ENCODE peak calls at places on chromosomes 5 and 9, in six cellular contexts. N is astrocyte of the spinal cord, O is osteocyte, I is HCT116, L is iris pigment epithelial cell, U is fibroblast of lung. R is an unnamed sample.

GRCh38 chr5:96729156-96729555 is 67.0 kb downstream of the CAST start:
- DNase-seq in N (no peak), O (no peak), I (no peak), L (no peak), U (peak), R (no peak)

GRCh38 chr9:115838417-115838816 is 315.2 kb upstream of the PAPPA start:
- DNase-seq in N (no peak), O (no peak), I (no peak), L (no peak), U (no peak), R (no peak)

GRCh38 chr5:88952344-88952743 is 69.4 kb upstream of the MEF2C start:
- DNase-seq in N (peak), O (no peak), I (peak), L (no peak), U (peak), R (no peak)

GRCh38 chr9:87427851-87428506 is 69.7 kb upstream of the DAPK1 start:
- DNase-seq in N (no peak), O (no peak), I (peak), L (no peak), U (no peak), R (no peak)

GRCh38 chr9:134375430-134376385 is 49.5 kb downstream of the RXRA start:
- DNase-seq in N (peak), O (peak), I (no peak), L (peak), U (peak), R (no peak)

GRCh38 chr5:104016650-104017049 is 454.1 kb upstream of the NUDT12 start:
- DNase-seq in N (peak), O (no peak), I (no peak), L (peak), U (peak), R (no peak)

GRCh38 chr5:138601444-138601843 is 26.2 kb upstream of the HSPA9 start:
- DNase-seq in N (peak), O (no peak), I (no peak), L (peak), U (peak), R (no peak)

GRCh38 chr5:14364096-14364495 is 217.5 kb upstream of the OTULINL start:
- DNase-seq in N (no peak), O (no peak), I (no peak), L (no peak), U (peak), R (peak)

GRCh38 chr9:101495810-101496209 is 37.8 kb upstream of the RNF20 start:
- DNase-seq in N (peak), O (no peak), I (no peak), L (peak), U (peak), R (no peak)

GRCh38 chr5:96243862-96244261 is 189.2 kb downstream of the PCSK1 start:
- DNase-seq in N (no peak), O (no peak), I (no peak), L (no peak), U (no peak), R (no peak)

GRCh38 chr9:31597977-31598376 is 786.5 kb upstream of the ACO1 start:
- DNase-seq in N (peak), O (no peak), I (peak), L (peak), U (no peak), R (peak)

GRCh38 chr9:21028476-21028875 is 3.0 kb downstream of the HACD4 start:
- DNase-seq in N (peak), O (no peak), I (no peak), L (no peak), U (peak), R (no peak)

GRCh38 chr9:19174127-19174921 is 47.0 kb upstream of the PLIN2 start:
- DNase-seq in N (peak), O (peak), I (peak), L (peak), U (peak), R (peak)

GRCh38 chr9:132474253-132474652 is 64.2 kb downstream of the CFAP77 start:
- DNase-seq in N (no peak), O (no peak), I (no peak), L (peak), U (no peak), R (no peak)

GRCh38 chr5:135826994-135827671 is 7.3 kb upstream of the SLC25A48 start:
- DNase-seq in N (no peak), O (peak), I (no peak), L (no peak), U (no peak), R (no peak)

GRCh38 chr5:127409236-127409921 is 108.1 kb upstream of the PRRC1 start:
- DNase-seq in N (peak), O (no peak), I (no peak), L (peak), U (no peak), R (no peak)